ENCODE peak calls at places on chromosomes 7 and 10, in six cellular contexts. H is transverse colon, A is epithelial cell of esophagus, B is cardiac muscle cell, D is psoas muscle, L is PC-3. M is an unnamed sample.

GRCh38 chr7:151895008-151895661 is 18.2 kb upstream of the PRKAG2 start:
- DNase-seq in A (peak), L (no peak), D (no peak), H (peak), B (no peak), M (no peak)

GRCh38 chr7:44264221-44264956 is 61.0 kb downstream of the CAMK2B start:
- DNase-seq in B (no peak), A (peak), D (no peak), L (peak), H (no peak), M (no peak)

GRCh38 chr7:95311389-95311788 is 12.9 kb downstream of the PON1 start:
- DNase-seq in A (no peak), H (no peak), B (no peak), L (no peak), D (no peak), M (no peak)

GRCh38 chr7:132251327-132251659 is 325.0 kb downstream of the PLXNA4 start:
- DNase-seq in D (peak), A (peak), H (peak), B (peak), L (peak), M (no peak)

GRCh38 chr10:84265378-84265777 is 20.5 kb downstream of the RGR start:
- DNase-seq in H (peak), L (no peak), B (no peak), D (no peak), A (no peak), M (no peak)

GRCh38 chr10:112689327-112689726 is 242.3 kb downstream of the VTI1A start:
- DNase-seq in L (peak), D (no peak), H (peak), B (peak), A (peak), M (no peak)

GRCh38 chr10:104066945-104067344 is 18.7 kb downstream of the COL17A1 start:
- DNase-seq in L (no peak), A (no peak), D (no peak), H (no peak), B (no peak), M (no peak)

GRCh38 chr10:60663850-60664249 is 114.4 kb upstream of the CDK1 start:
- DNase-seq in D (no peak), B (no peak), L (no peak), H (no peak), A (peak), M (no peak)

GRCh38 chr10:118927317-118927716 is 102.2 kb upstream of the NANOS1 start:
- DNase-seq in H (no peak), A (peak), D (no peak), B (peak), L (no peak), M (no peak)

GRCh38 chr10:98309366-98310355 is 41.7 kb upstream of the LOXL4 start:
- DNase-seq in A (peak), L (peak), D (peak), H (peak), B (peak), M (peak)
- TF ChIP-seq CTCF in A (peak), L (peak), D (peak), H (peak), B (peak), M (peak)

GRCh38 chr7:40148671-40149070 is 13.9 kb downstream of the SUGCT start:
- DNase-seq in L (no peak), A (no peak), D (no peak), H (no peak), B (no peak), M (no peak)

GRCh38 chr7:40151504-40151903 is 16.7 kb downstream of the SUGCT start:
- DNase-seq in A (no peak), D (no peak), B (no peak), L (no peak), H (no peak), M (no peak)

DNA sequence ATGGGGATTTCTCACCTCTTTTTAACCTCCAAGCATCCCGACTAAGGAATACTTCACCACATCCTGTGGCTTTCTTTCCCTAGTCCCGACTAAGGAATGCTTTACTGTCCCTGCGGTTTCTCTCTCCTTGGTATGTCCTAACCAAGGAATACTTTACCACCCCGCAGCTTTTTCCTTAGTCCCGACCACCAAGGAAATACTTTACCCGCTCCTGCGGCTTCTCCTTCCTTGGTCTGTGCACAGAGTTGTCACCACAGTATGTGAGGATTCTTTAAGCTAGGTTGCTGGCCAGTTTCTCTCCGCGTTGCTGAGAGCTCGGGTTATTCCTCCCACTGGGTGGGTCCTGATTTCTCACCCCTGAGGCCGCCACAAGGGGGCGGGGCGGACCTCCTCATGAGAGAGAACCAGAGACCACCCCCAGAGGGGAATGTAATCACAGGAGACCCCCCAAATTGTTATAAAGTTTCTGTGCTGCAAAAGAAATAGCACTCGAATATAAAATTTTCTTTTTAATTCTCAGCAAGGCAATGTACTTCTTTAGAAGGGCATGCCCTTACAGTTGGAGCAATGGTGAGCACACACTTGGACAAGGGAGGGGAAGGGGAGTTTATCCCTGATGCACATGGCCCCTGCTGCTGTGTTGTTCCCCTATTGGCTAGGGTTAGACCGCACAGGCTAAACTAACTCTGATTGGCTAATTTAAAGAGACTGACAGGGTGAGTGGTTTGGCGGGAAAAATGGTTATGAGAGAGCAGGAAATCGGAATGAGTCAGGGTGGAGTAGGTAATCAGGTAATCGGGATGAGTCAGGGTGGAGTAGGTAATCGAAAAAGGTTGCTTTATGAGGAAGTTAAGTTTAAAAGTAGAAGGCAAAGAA is 12.8 kb downstream of the SUGCT start:
- DNase-seq in A (no peak), H (no peak), B (peak), L (no peak), D (no peak), M (no peak)
- TF ChIP-seq CTCF in A (no peak), H (no peak), B (no peak), L (no peak), D (no peak), M (peak)

GRCh38 chr7:133562617-133563016 is 309.7 kb downstream of the EXOC4 start:
- DNase-seq in A (no peak), B (no peak), D (no peak), H (no peak), L (no peak), M (peak)

GRCh38 chr7:133560900-133561299 is 308.0 kb downstream of the EXOC4 start:
- DNase-seq in A (peak), L (no peak), B (no peak), H (no peak), D (no peak), M (no peak)

GRCh38 chr7:133561361-133561760 is 308.5 kb downstream of the EXOC4 start:
- DNase-seq in L (no peak), D (no peak), B (no peak), A (peak), H (no peak), M (no peak)

GRCh38 chr7:133563196-133563707 is 310.4 kb downstream of the EXOC4 start:
- DNase-seq in L (no peak), A (no peak), B (no peak), D (no peak), H (no peak), M (no peak)

GRCh38 chr7:133564484-133564883 is 311.6 kb downstream of the EXOC4 start:
- DNase-seq in D (no peak), L (peak), A (no peak), H (no peak), B (no peak), M (no peak)
- TF ChIP-seq CTCF in D (no peak), L (peak), A (peak), H (no peak), B (peak), M (peak)

GRCh38 chr10:120946497-120946896 is 95.3 kb downstream of the WDR11 start:
- DNase-seq in H (no peak), D (no peak), A (no peak), L (no peak), B (peak), M (no peak)

GRCh38 chr10:120949511-120950102 is 98.4 kb downstream of the WDR11 start:
- DNase-seq in H (no peak), D (no peak), B (peak), L (no peak), A (no peak), M (no peak)

GRCh38 chr10:120951288-120951687 is 100.1 kb downstream of the WDR11 start:
- DNase-seq in H (no peak), A (no peak), D (no peak), L (no peak), B (no peak), M (no peak)

GRCh38 chr10:120950103-120950561 is 99.0 kb downstream of the WDR11 start:
- DNase-seq in A (peak), L (no peak), H (no peak), D (no peak), B (peak), M (no peak)

GRCh38 chr10:120948889-120949382 is 97.8 kb downstream of the WDR11 start:
- DNase-seq in A (peak), B (peak), D (peak), L (peak), H (peak), M (peak)
- TF ChIP-seq CTCF in A (peak), B (peak), D (peak), L (peak), H (peak), M (peak)

GRCh38 chr10:53458007-53458406 is 685.4 kb upstream of the MBL2 start:
- DNase-seq in D (no peak), L (no peak), H (no peak), B (no peak), A (peak), M (no peak)

GRCh38 chr10:53447576-53447975 is 675.0 kb upstream of the MBL2 start:
- DNase-seq in A (no peak), H (no peak), D (no peak), L (no peak), B (no peak), M (no peak)

GRCh38 chr10:53453196-53453595 is 680.6 kb upstream of the MBL2 start:
- DNase-seq in D (no peak), L (peak), H (no peak), A (peak), B (no peak), M (no peak)
- TF ChIP-seq CTCF in D (no peak), L (peak), H (no peak), A (peak), B (no peak), M (no peak)

GRCh38 chr10:29947701-29948060 is 111.7 kb downstream of the JCAD start:
- DNase-seq in A (peak), B (no peak), L (peak), D (peak), H (no peak), M (no peak)
- TF ChIP-seq CTCF in A (peak), B (no peak), L (peak), D (no peak), H (no peak), M (peak)

DNA sequence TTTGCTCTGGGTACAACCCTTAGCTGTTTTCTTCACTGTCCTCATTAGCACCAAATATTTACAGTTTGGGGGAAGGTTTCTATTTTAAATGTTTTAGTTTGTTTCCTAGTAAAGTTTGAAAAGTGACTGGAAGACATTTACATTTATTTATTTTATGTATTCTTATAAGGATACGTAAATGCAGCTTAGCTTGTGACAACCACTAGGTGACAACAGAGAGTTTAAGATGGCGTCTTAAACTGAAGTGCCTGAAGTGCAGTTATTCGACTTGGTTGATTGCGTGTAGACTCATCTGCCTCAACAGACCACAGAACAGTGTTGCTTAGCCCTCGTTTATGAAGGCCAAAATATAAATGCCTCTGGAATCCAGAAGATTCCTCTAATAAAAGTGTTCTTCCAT is 378.2 kb upstream of the MYO3A start:
- DNase-seq in H (no peak), L (no peak), D (no peak), B (no peak), A (no peak), M (no peak)
- TF ChIP-seq CTCF in H (no peak), L (no peak), D (no peak), B (peak), A (no peak), M (no peak)

GRCh38 chr10:5364916-5365434 is at the start of gene UCN3:
- DNase-seq in A (no peak), L (no peak), B (no peak), D (no peak), H (no peak), M (no peak)
- TF ChIP-seq CTCF in A (no peak), L (no peak), B (no peak), D (no peak), H (no peak), M (no peak)

GRCh38 chr10:131899695-131900349 is 986 bp upstream of the PPP2R2D start:
- DNase-seq in B (no peak), D (no peak), H (no peak), L (no peak), A (no peak), M (no peak)
- TF ChIP-seq CTCF in B (no peak), D (no peak), H (no peak), L (peak), A (no peak), M (peak)

M was measured in HFFc6.